ENCODE peak calls at places on chromosomes 3 and 15, in seven cellular contexts. D is K562, L is HepG2, R is H1, S is HCT116, T is GM12878, F is SK-N-SH. J is an unnamed sample.

GRCh38 chr3:87350367-87351199 is 74.2 kb upstream of the POU1F1 start:
- DNase-seq in F (peak), L (peak), R (no peak), T (no peak), S (peak), D (peak), J (peak)

GRCh38 chr3:142796823-142797222 is 73.0 kb downstream of the TRPC1 start:
- DNase-seq in F (no peak), R (no peak), S (no peak), T (no peak), D (no peak), L (no peak), J (no peak)

GRCh38 chr15:90004252-90004651 is 3.1 kb downstream of the ZNF710 start:
- DNase-seq in D (no peak), R (no peak), L (no peak), S (no peak), F (no peak), T (no peak), J (no peak)

GRCh38 chr15:60021589-60022378 is 17.7 kb downstream of the FOXB1 start:
- DNase-seq in S (no peak), F (no peak), T (no peak), L (no peak), D (no peak), R (no peak), J (no peak)

GRCh38 chr3:9101286-9101685 is 138.0 kb upstream of the RAD18 start:
- DNase-seq in L (no peak), T (no peak), R (peak), D (peak), S (no peak), F (no peak), J (no peak)

GRCh38 chr15:92809880-92810361 is 90.2 kb upstream of the CHD2 start:
- DNase-seq in R (no peak), D (peak), L (no peak), T (no peak), F (no peak), S (no peak), J (peak)

GRCh38 chr3:20930034-20930433 is 744.0 kb upstream of the SGO1 start:
- DNase-seq in S (no peak), F (peak), D (peak), R (no peak), L (no peak), T (no peak), J (peak)

GRCh38 chr3:130010556-130010955 is 36.0 kb downstream of the TRH start:
- DNase-seq in F (peak), S (no peak), T (no peak), L (no peak), D (no peak), R (no peak), J (no peak)

GRCh38 chr15:76108021-76108723 is 48.4 kb downstream of the TMEM266 start:
- DNase-seq in T (no peak), F (no peak), D (no peak), R (no peak), S (no peak), L (no peak), J (no peak)

GRCh38 chr15:31326729-31327673 is at the start of gene KLF13:
- DNase-seq in F (peak), L (no peak), T (no peak), S (no peak), R (no peak), D (peak), J (no peak)

GRCh38 chr3:126266291-126266840 is 86.0 kb upstream of the ALDH1L1 start:
- DNase-seq in D (no peak), R (peak), S (no peak), L (no peak), F (no peak), T (no peak), J (peak)

GRCh38 chr3:156723182-156723619 is 48.8 kb downstream of the TIPARP start:
- DNase-seq in R (no peak), S (no peak), F (no peak), T (no peak), L (no peak), D (no peak), J (no peak)

GRCh38 chr3:86973440-86973839 is 17.5 kb downstream of the VGLL3 start:
- DNase-seq in T (no peak), R (no peak), F (no peak), D (no peak), S (no peak), L (no peak), J (no peak)

GRCh38 chr15:75349851-75350588 is 3.2 kb downstream of the NEIL1 start:
- DNase-seq in F (no peak), R (no peak), S (no peak), L (no peak), D (no peak), T (peak), J (no peak)

GRCh38 chr15:72229076-72229946 is 1.7 kb downstream of the PKM start:
- DNase-seq in S (no peak), D (peak), F (peak), T (no peak), L (no peak), R (no peak), J (no peak)

GRCh38 chr3:100210777-100211145 is 50.0 kb upstream of the TBC1D23 start:
- DNase-seq in S (no peak), R (no peak), F (no peak), T (no peak), L (no peak), D (no peak), J (no peak)

GRCh38 chr3:106423321-106424225 is 554.8 kb upstream of the CBLB start:
- DNase-seq in S (no peak), R (no peak), D (no peak), F (no peak), T (no peak), L (no peak), J (no peak)

GRCh38 chr15:77581896-77582569 is 50.7 kb downstream of the LINGO1 start:
- DNase-seq in D (no peak), L (no peak), S (no peak), R (no peak), F (no peak), T (no peak), J (no peak)

GRCh38 chr15:87656373-87656772 is 600.2 kb downstream of the NTRK3 start:
- DNase-seq in R (no peak), T (no peak), S (no peak), D (no peak), L (no peak), F (no peak), J (no peak)

GRCh38 chr3:110568246-110568645 is 503.4 kb upstream of the NECTIN3 start:
- DNase-seq in T (no peak), D (no peak), F (no peak), S (peak), R (no peak), L (no peak), J (no peak)

GRCh38 chr15:91311986-91312385 is 211.9 kb downstream of the SV2B start:
- DNase-seq in F (no peak), T (no peak), L (no peak), D (no peak), R (no peak), S (no peak), J (peak)

GRCh38 chr3:187669675-187670504 is at the start of gene SST:
- DNase-seq in L (peak), D (peak), R (peak), S (no peak), F (no peak), T (no peak), J (peak)

GRCh38 chr15:59457103-59457502 is 19.1 kb downstream of the FAM81A start:
- DNase-seq in S (no peak), T (no peak), D (no peak), R (no peak), F (no peak), L (no peak), J (no peak)

GRCh38 chr15:83248151-83248851 is 36.2 kb downstream of the BNC1 start:
- DNase-seq in D (peak), T (peak), L (peak), S (peak), R (peak), F (peak), J (no peak)

GRCh38 chr3:43016513-43016865 is 37.4 kb downstream of the GASK1A start:
- DNase-seq in T (no peak), S (no peak), F (no peak), D (no peak), R (no peak), L (no peak), J (no peak)

GRCh38 chr3:184757010-184757651 is 45.3 kb upstream of the MAGEF1 start:
- DNase-seq in R (no peak), F (no peak), T (no peak), L (no peak), S (no peak), D (no peak), J (no peak)

GRCh38 chr3:51280171-51280570 is 104.9 kb upstream of the MANF start:
- DNase-seq in T (no peak), R (no peak), S (no peak), D (no peak), L (no peak), F (no peak), J (no peak)

GRCh38 chr15:54150255-54150654 is 172.0 kb downstream of the UNC13C start:
- DNase-seq in F (no peak), T (peak), L (no peak), D (no peak), S (no peak), R (no peak), J (no peak)

GRCh38 chr3:174438501-174439156 is 420.5 kb upstream of the NAALADL2 start:
- DNase-seq in D (no peak), T (no peak), S (peak), F (no peak), L (no peak), R (no peak), J (no peak)

GRCh38 chr3:194089357-194090177 is 46.4 kb upstream of the HES1 start:
- DNase-seq in L (peak), T (no peak), D (peak), F (no peak), S (peak), R (no peak), J (no peak)

GRCh38 chr3:43363621-43364266 is 77.4 kb downstream of the SNRK start:
- DNase-seq in F (no peak), L (no peak), S (no peak), T (no peak), D (no peak), R (no peak), J (no peak)

GRCh38 chr3:45387171-45387570 is 1.2 kb upstream of the LARS2 start:
- DNase-seq in D (no peak), R (no peak), T (no peak), S (no peak), L (no peak), F (no peak), J (no peak)

GRCh38 chr3:119211193-119211592 is 29.5 kb downstream of the B4GALT4 start:
- DNase-seq in S (no peak), L (peak), F (no peak), R (no peak), T (no peak), D (peak), J (no peak)

GRCh38 chr3:15750879-15751278 is 46.9 kb downstream of the ANKRD28 start:
- DNase-seq in D (no peak), T (no peak), S (no peak), R (no peak), L (no peak), F (no peak), J (no peak)

GRCh38 chr15:40367673-40368611 is 9.9 kb downstream of the DISP2 start:
- DNase-seq in D (peak), T (peak), L (peak), S (peak), R (peak), F (peak), J (no peak)
- TF ChIP-seq JUND in D (peak), T (peak), L (no peak), S (no peak), R (no peak), F (no peak), J (no peak)

GRCh38 chr3:69144631-69145244 is 22.3 kb upstream of the LMOD3 start:
- DNase-seq in R (peak), D (no peak), T (no peak), L (no peak), S (no peak), F (peak), J (no peak)

GRCh38 chr3:69143605-69144004 is 21.2 kb upstream of the LMOD3 start:
- DNase-seq in D (peak), S (peak), F (no peak), L (no peak), R (no peak), T (no peak), J (no peak)

GRCh38 chr3:69143055-69143454 is 20.7 kb upstream of the LMOD3 start:
- DNase-seq in D (no peak), T (no peak), F (no peak), R (no peak), L (no peak), S (no peak), J (no peak)

GRCh38 chr3:69141313-69141712 is 18.9 kb upstream of the LMOD3 start:
- DNase-seq in T (no peak), D (no peak), R (no peak), F (no peak), L (no peak), S (no peak), J (no peak)

DNA sequence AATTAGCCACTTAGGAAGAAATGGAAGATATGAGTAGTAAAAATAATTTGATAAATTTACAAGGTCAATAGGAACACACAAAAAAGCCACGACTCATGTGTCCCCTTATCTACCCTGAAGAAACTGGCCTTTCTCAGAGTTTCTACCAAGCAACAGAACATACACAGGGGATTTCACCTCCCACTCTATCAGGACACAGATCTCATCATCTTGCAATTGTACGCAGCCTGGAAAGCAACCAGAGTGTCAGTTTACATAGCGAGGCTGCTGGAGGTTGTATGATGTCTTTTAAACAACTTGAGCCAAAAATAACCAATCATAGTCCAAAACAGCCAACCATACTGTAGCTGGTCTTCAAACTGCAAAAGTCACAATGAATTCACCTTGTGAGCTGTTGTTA is 19.7 kb upstream of the LMOD3 start:
- DNase-seq in T (no peak), S (no peak), F (no peak), L (no peak), R (no peak), D (no peak), J (no peak)
- TF ChIP-seq JUND in T (no peak), S (no peak), F (no peak), L (no peak), R (no peak), D (peak), J (no peak)

GRCh38 chr3:189567322-189567721 is 63.9 kb upstream of the TP63 start:
- DNase-seq in T (peak), R (no peak), F (no peak), L (no peak), S (no peak), D (no peak), J (no peak)

GRCh38 chr3:189567772-189568420 is 63.3 kb upstream of the TP63 start:
- DNase-seq in S (no peak), T (peak), L (no peak), D (no peak), R (no peak), F (no peak), J (no peak)

GRCh38 chr3:189569473-189569872 is 61.7 kb upstream of the TP63 start:
- DNase-seq in R (no peak), D (no peak), F (no peak), L (no peak), S (no peak), T (no peak), J (no peak)

GRCh38 chr3:189570916-189571315 is 60.3 kb upstream of the TP63 start:
- DNase-seq in F (no peak), S (no peak), R (no peak), T (peak), L (no peak), D (no peak), J (no peak)

GRCh38 chr3:189568931-189569330 is 62.3 kb upstream of the TP63 start:
- DNase-seq in S (no peak), T (no peak), D (no peak), F (no peak), R (no peak), L (no peak), J (no peak)
- TF ChIP-seq JUND in S (no peak), T (no peak), D (no peak), F (no peak), R (no peak), L (no peak), J (no peak)

GRCh38 chr3:18443670-18444596 is 18.8 kb upstream of the SATB1 start:
- DNase-seq in F (peak), T (no peak), S (no peak), L (no peak), R (peak), D (no peak), J (no peak)
- TF ChIP-seq JUND in F (no peak), T (no peak), S (no peak), L (no peak), R (no peak), D (no peak), J (no peak)

DNA sequence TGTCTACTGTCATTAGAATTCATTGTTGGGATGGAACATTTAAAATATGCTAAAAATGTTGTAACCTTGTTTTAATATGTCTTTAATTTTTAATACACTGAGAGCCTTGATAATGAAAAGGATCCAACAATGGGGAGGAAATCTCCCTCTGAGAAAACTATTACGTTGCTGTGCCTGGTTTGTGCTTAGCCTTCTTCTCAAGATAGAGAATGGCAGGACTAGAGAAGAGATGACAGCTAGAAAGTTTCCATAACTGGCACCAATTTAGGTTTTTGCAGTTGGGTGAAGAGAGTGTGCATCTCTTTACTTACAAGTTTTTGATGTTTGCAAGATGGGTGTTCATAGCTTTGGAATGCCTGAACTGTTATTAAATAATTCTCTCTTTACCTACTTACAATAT is 42.6 kb upstream of the NANOGP8 start:
- DNase-seq in T (no peak), S (no peak), D (no peak), F (no peak), L (no peak), R (no peak), J (no peak)
- TF ChIP-seq JUND in T (no peak), S (no peak), D (no peak), F (no peak), L (no peak), R (no peak), J (no peak)

GRCh38 chr3:33315826-33316225 is 38.6 kb downstream of the FBXL2 start:
- DNase-seq in L (peak), F (no peak), T (no peak), S (peak), R (no peak), D (no peak), J (no peak)
- TF ChIP-seq JUND in L (no peak), F (peak), T (no peak), S (peak), R (no peak), D (no peak), J (no peak)

GRCh38 chr3:140296796-140297352 is 361.9 kb downstream of the CLSTN2 start:
- DNase-seq in D (no peak), R (no peak), L (peak), S (no peak), F (no peak), T (no peak), J (no peak)
- TF ChIP-seq JUND in D (no peak), R (no peak), L (no peak), S (no peak), F (no peak), T (no peak), J (no peak)

GRCh38 chr15:25848325-25848724 is 14.8 kb downstream of the ATP10A start:
- DNase-seq in L (no peak), T (no peak), D (no peak), F (no peak), R (no peak), S (no peak), J (no peak)
- TF ChIP-seq JUND in L (no peak), T (no peak), D (no peak), F (no peak), R (no peak), S (no peak), J (no peak)

DNA sequence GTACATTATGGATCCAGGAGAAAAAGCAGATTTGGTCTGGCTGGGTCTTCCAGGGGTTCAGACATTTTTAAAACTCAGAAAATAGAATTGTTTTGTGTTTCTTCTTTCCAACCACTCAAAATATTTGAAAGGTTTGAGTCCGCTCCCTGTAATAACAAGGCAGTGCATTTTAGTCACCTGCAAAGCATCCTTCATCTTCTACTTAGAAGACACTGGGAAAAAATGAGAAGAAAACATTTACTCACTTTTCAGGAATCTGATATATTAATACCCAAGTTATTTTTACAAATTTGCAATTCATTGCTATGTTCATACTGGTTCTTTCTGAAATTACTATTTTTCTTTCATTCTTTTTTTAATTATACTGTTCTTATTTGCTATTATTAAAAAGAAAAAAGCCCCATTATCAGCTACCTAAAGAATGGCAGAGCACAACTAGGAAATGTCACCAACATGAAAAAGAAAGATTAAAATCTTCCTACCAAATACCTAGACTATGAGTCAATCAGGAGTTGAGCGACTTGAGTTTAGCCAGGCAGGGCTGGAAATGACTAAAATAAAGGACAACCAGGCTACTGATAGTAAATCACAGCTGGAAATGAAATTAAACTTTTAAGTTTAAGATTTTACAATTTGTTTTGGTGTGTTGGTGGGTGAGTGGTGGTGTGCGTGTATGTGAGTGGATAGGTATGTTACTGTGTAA is 280.3 kb upstream of the THBS1 start:
- DNase-seq in R (no peak), F (no peak), D (no peak), S (no peak), T (no peak), L (no peak), J (peak)
- TF ChIP-seq JUND in R (no peak), F (peak), D (no peak), S (no peak), T (no peak), L (no peak), J (peak)